ENCODE peak calls at places on chromosomes 4 and X, in six cellular contexts. One of them, this sample, is unnamed.

GRCh38 chr4:174764105-174764729 is 64.8 kb downstream of the GLRA3 start:
- DNase-seq in endothelial cell: no peak
- DNase-seq in kidney epithelial cell: peak; percentile 14
- DNase-seq in neural progenitor cell: peak; percentile 68
- DNase-seq in B cell: no peak
- DNase-seq in GM10248: peak; percentile 22
- DNase-seq in this sample: no peak

GRCh38 chr4:106287353-106287969 is 28.5 kb downstream of the TBCK start:
- DNase-seq in B cell: no peak
- DNase-seq in neural progenitor cell: no peak
- DNase-seq in GM10248: no peak
- DNase-seq in endothelial cell: peak; percentile 35
- DNase-seq in kidney epithelial cell: peak; percentile 96
- DNase-seq in this sample: no peak

GRCh38 chr4:107737470-107737869 is 17.4 kb upstream of the PAPSS1 start:
- DNase-seq in endothelial cell: no peak
- DNase-seq in neural progenitor cell: no peak
- DNase-seq in B cell: no peak
- DNase-seq in GM10248: no peak
- DNase-seq in kidney epithelial cell: no peak
- DNase-seq in this sample: no peak

GRCh38 chr4:177464026-177464425 is 21.8 kb upstream of the AGA start:
- DNase-seq in endothelial cell: no peak
- DNase-seq in B cell: no peak
- DNase-seq in neural progenitor cell: no peak
- DNase-seq in kidney epithelial cell: no peak
- DNase-seq in GM10248: no peak
- DNase-seq in this sample: no peak

GRCh38 chrX:138914751-138915150 is 203.2 kb upstream of the FGF13 start:
- DNase-seq in endothelial cell: no peak
- DNase-seq in GM10248: no peak
- DNase-seq in B cell: no peak
- DNase-seq in kidney epithelial cell: no peak
- DNase-seq in neural progenitor cell: no peak
- DNase-seq in this sample: no peak

GRCh38 chr4:31171362-31171761 is 451.2 kb downstream of the PCDH7 start:
- DNase-seq in GM10248: no peak
- DNase-seq in endothelial cell: no peak
- DNase-seq in kidney epithelial cell: no peak
- DNase-seq in neural progenitor cell: no peak
- DNase-seq in B cell: no peak
- DNase-seq in this sample: no peak

GRCh38 chrX:49915352-49916222 is 6.8 kb upstream of the CLCN5 start:
- DNase-seq in endothelial cell: peak; percentile 35
- DNase-seq in B cell: peak; percentile 72
- DNase-seq in neural progenitor cell: peak; percentile 61
- DNase-seq in GM10248: peak; percentile 33
- DNase-seq in kidney epithelial cell: peak; percentile 14
- DNase-seq in this sample: no peak

GRCh38 chr4:153267013-153267412 is 62.8 kb downstream of the TRIM2 start:
- DNase-seq in neural progenitor cell: no peak
- DNase-seq in kidney epithelial cell: no peak
- DNase-seq in GM10248: no peak
- DNase-seq in B cell: no peak
- DNase-seq in endothelial cell: no peak
- DNase-seq in this sample: no peak

GRCh38 chr4:1500966-1501753 is 94.9 kb upstream of the NKX1-1 start:
- DNase-seq in neural progenitor cell: no peak
- DNase-seq in endothelial cell: no peak
- DNase-seq in GM10248: no peak
- DNase-seq in kidney epithelial cell: no peak
- DNase-seq in B cell: no peak
- DNase-seq in this sample: no peak

GRCh38 chr4:177410566-177410965 is 31.7 kb downstream of the AGA start:
- DNase-seq in GM10248: no peak
- DNase-seq in kidney epithelial cell: no peak
- DNase-seq in neural progenitor cell: no peak
- DNase-seq in B cell: no peak
- DNase-seq in endothelial cell: no peak
- DNase-seq in this sample: no peak

GRCh38 chr4:77821775-77822174 is 2.6 kb upstream of the CNOT6L start:
- DNase-seq in kidney epithelial cell: no peak
- DNase-seq in neural progenitor cell: no peak
- DNase-seq in endothelial cell: no peak
- DNase-seq in B cell: peak; percentile 46
- DNase-seq in GM10248: no peak
- DNase-seq in this sample: no peak

GRCh38 chrX:149762696-149763614 is 10.9 kb upstream of the HSFX1 start:
- DNase-seq in endothelial cell: no peak
- DNase-seq in B cell: no peak
- DNase-seq in neural progenitor cell: no peak
- DNase-seq in GM10248: no peak
- DNase-seq in kidney epithelial cell: no peak
- DNase-seq in this sample: no peak

GRCh38 chrX:69616520-69617203 is 749 bp downstream of the EDA start:
- DNase-seq in endothelial cell: peak; percentile 7
- DNase-seq in neural progenitor cell: peak; percentile 46
- DNase-seq in kidney epithelial cell: no peak
- DNase-seq in B cell: no peak
- DNase-seq in GM10248: no peak
- DNase-seq in this sample: peak; percentile 9

GRCh38 chrX:125378205-125378604 is 58.5 kb downstream of the TEX13C start:
- DNase-seq in endothelial cell: no peak
- DNase-seq in kidney epithelial cell: no peak
- DNase-seq in GM10248: no peak
- DNase-seq in neural progenitor cell: no peak
- DNase-seq in B cell: no peak
- DNase-seq in this sample: no peak

GRCh38 chrX:14832151-14832550 is 40.7 kb downstream of the FANCB start:
- DNase-seq in B cell: no peak
- DNase-seq in kidney epithelial cell: peak; percentile 1
- DNase-seq in neural progenitor cell: no peak
- DNase-seq in GM10248: no peak
- DNase-seq in endothelial cell: no peak
- DNase-seq in this sample: no peak

GRCh38 chr4:177554966-177555574 is 112.8 kb upstream of the AGA start:
- DNase-seq in B cell: no peak
- DNase-seq in kidney epithelial cell: no peak
- DNase-seq in endothelial cell: peak; percentile 49
- DNase-seq in neural progenitor cell: peak; percentile 28
- DNase-seq in GM10248: peak; percentile 32
- DNase-seq in this sample: no peak

GRCh38 chr4:56787380-56787779 is 34.1 kb downstream of the SPINK2 start:
- DNase-seq in neural progenitor cell: peak; percentile 13
- DNase-seq in endothelial cell: peak; percentile 25
- DNase-seq in B cell: no peak
- DNase-seq in GM10248: no peak
- DNase-seq in kidney epithelial cell: no peak
- DNase-seq in this sample: no peak

GRCh38 chr4:85209161-85209560 is 242.7 kb upstream of the WDFY3 start:
- DNase-seq in endothelial cell: no peak
- DNase-seq in GM10248: no peak
- DNase-seq in neural progenitor cell: no peak
- DNase-seq in B cell: no peak
- DNase-seq in kidney epithelial cell: no peak
- DNase-seq in this sample: no peak

GRCh38 chr4:2928242-2929155 is 34.7 kb downstream of the NOP14 start:
- DNase-seq in neural progenitor cell: no peak
- DNase-seq in B cell: no peak
- DNase-seq in GM10248: no peak
- DNase-seq in kidney epithelial cell: no peak
- DNase-seq in endothelial cell: no peak
- DNase-seq in this sample: no peak

GRCh38 chr4:4673070-4673469 is 131.2 kb upstream of the STX18 start:
- DNase-seq in endothelial cell: peak; percentile 28
- DNase-seq in GM10248: no peak
- DNase-seq in B cell: no peak
- DNase-seq in neural progenitor cell: peak; percentile 87
- DNase-seq in kidney epithelial cell: no peak
- DNase-seq in this sample: no peak

GRCh38 chr4:158254328-158254727 is 44.0 kb downstream of the TMEM144 start:
- DNase-seq in B cell: no peak
- DNase-seq in neural progenitor cell: no peak
- DNase-seq in endothelial cell: no peak
- DNase-seq in kidney epithelial cell: no peak
- DNase-seq in GM10248: no peak
- DNase-seq in this sample: no peak

GRCh38 chr4:39631700-39632079 is 7.0 kb downstream of the SMIM14 start:
- DNase-seq in neural progenitor cell: no peak
- DNase-seq in endothelial cell: no peak
- DNase-seq in GM10248: peak; percentile 48
- DNase-seq in kidney epithelial cell: no peak
- DNase-seq in B cell: no peak
- DNase-seq in this sample: no peak

GRCh38 chr4:138458751-138459150 is 216.6 kb upstream of the SLC7A11 start:
- DNase-seq in B cell: no peak
- DNase-seq in endothelial cell: no peak
- DNase-seq in neural progenitor cell: no peak
- DNase-seq in kidney epithelial cell: no peak
- DNase-seq in GM10248: no peak
- DNase-seq in this sample: no peak

GRCh38 chr4:114807759-114808404 is 209.3 kb downstream of the UGT8 start:
- DNase-seq in GM10248: peak; percentile 43
- DNase-seq in kidney epithelial cell: no peak
- DNase-seq in B cell: peak; percentile 52
- DNase-seq in endothelial cell: peak; percentile 45
- DNase-seq in neural progenitor cell: peak; percentile 71
- DNase-seq in this sample: peak; percentile 11

GRCh38 chr4:110294165-110294564 is 95.8 kb upstream of the ELOVL6 start:
- DNase-seq in kidney epithelial cell: no peak
- DNase-seq in neural progenitor cell: no peak
- DNase-seq in GM10248: no peak
- DNase-seq in B cell: no peak
- DNase-seq in endothelial cell: no peak
- DNase-seq in this sample: no peak

GRCh38 chr4:176363072-176363471 is 43.3 kb downstream of the SPCS3 start:
- DNase-seq in GM10248: no peak
- DNase-seq in B cell: no peak
- DNase-seq in endothelial cell: no peak
- DNase-seq in kidney epithelial cell: no peak
- DNase-seq in neural progenitor cell: no peak
- DNase-seq in this sample: no peak

GRCh38 chr4:171235516-171235915 is 577.7 kb upstream of the GALNTL6 start:
- DNase-seq in GM10248: no peak
- DNase-seq in B cell: no peak
- DNase-seq in neural progenitor cell: no peak
- DNase-seq in endothelial cell: no peak
- DNase-seq in kidney epithelial cell: no peak
- DNase-seq in this sample: no peak